ENCODE peak calls at places on chromosomes 11 and 22, in seven cellular contexts. S is prostate gland, I is heart right ventricle, A is SK-N-SH, L is aorta, J is GM23248, M is neuronal stem cell. Y is an unnamed sample.

GRCh38 chr11:92152245-92152644 is 72.4 kb upstream of the FAT3 start:
- DNase-seq in S (no peak), I (no peak), A (peak; percentile 16), L (no peak), J (peak; percentile 36), M (no peak), Y (no peak)

GRCh38 chr22:28822930-28823481 is 22.6 kb upstream of the XBP1 start:
- DNase-seq in S (peak; percentile 90), I (no peak), A (no peak), L (no peak), J (no peak), M (peak; percentile 37), Y (no peak)

GRCh38 chr11:2269601-2270321 is 627 bp downstream of the ASCL2 start:
- DNase-seq in S (peak; percentile 75), I (peak; percentile 52), A (peak; percentile 82), L (peak; percentile 78), J (peak; percentile 63), M (no peak), Y (peak; percentile 89)

GRCh38 chr22:42770941-42771647 is 50.4 kb upstream of the A4GALT start:
- DNase-seq in S (no peak), I (no peak), A (no peak), L (no peak), J (no peak), M (no peak), Y (no peak)

GRCh38 chr11:43124272-43124920 is 187.4 kb upstream of the API5 start:
- DNase-seq in S (no peak), I (no peak), A (no peak), L (no peak), J (no peak), M (no peak), Y (no peak)

GRCh38 chr11:1499261-1499890 is 12.8 kb upstream of the MOB2 start:
- DNase-seq in S (no peak), I (no peak), A (peak; percentile 14), L (peak; percentile 68), J (no peak), M (no peak), Y (peak; percentile 11)

GRCh38 chr22:23219787-23220484 is 39.6 kb downstream of the BCR start:
- DNase-seq in S (no peak), I (no peak), A (no peak), L (peak; percentile 83), J (peak; percentile 73), M (no peak), Y (peak; percentile 73)

GRCh38 chr11:69377029-69377952 is 83.3 kb downstream of the MYEOV start:
- DNase-seq in S (peak; percentile 23), I (no peak), A (no peak), L (peak; percentile 59), J (peak; percentile 46), M (no peak), Y (peak; percentile 55)

GRCh38 chr11:12164061-12165014 is 53.9 kb downstream of the MICAL2 start:
- DNase-seq in S (peak; percentile 83), I (no peak), A (no peak), L (no peak), J (peak; percentile 88), M (no peak), Y (no peak)

GRCh38 chr22:41642711-41643110 is 21.6 kb downstream of the XRCC6 start:
- DNase-seq in S (no peak), I (no peak), A (no peak), L (no peak), J (peak; percentile 60), M (no peak), Y (no peak)

GRCh38 chr11:17230867-17231851 is 23.4 kb upstream of the PIK3C2A start:
- DNase-seq in S (no peak), I (no peak), A (no peak), L (no peak), J (no peak), M (no peak), Y (no peak)

GRCh38 chr11:123159146-123159857 is 35.7 kb downstream of the CLMP start:
- DNase-seq in S (no peak), I (no peak), A (no peak), L (no peak), J (no peak), M (no peak), Y (no peak)

GRCh38 chr22:24090581-24090980 is 79.5 kb downstream of the CABIN1 start:
- DNase-seq in S (no peak), I (no peak), A (no peak), L (peak; percentile 22), J (no peak), M (no peak), Y (no peak)

GRCh38 chr11:112589132-112589531 is 328.5 kb upstream of the PLET1 start:
- DNase-seq in S (no peak), I (no peak), A (no peak), L (no peak), J (no peak), M (no peak), Y (no peak)

DNA sequence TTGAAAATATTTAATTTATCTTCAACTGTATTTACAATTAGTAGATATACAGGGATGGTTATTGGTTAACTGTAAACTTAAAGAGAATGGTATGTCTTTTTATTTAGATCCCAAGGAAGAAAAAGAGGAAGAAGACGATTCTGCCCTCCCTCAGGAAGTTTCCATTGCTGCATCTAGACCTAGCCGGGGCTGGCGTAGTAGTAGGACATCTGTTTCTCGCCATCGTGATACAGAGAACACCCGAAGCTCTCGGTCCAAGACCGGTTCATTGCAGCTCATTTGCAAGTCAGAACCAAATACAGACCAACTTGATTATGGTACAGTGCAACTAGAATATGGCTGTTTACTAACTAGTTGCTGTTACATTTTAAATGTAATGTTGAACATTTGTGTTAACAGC is 12.7 kb upstream of the CNTF start:
- DNase-seq in S (no peak), I (no peak), A (no peak), L (no peak), J (no peak), M (no peak), Y (no peak)
- H3K36me3 ChIP-seq in S (no peaks in the 10 kb centered on the region), I (peaks cover 53% of the 10 kb centered on the region), A (peaks cover 49% of the 10 kb centered on the region), L (peaks cover 4% of the 10 kb centered on the region), J (peaks cover 51% of the 10 kb centered on the region), M (peaks cover 15% of the 10 kb centered on the region), Y (peaks cover 51% of the 10 kb centered on the region)

GRCh38 chr11:67275606-67276409 is 9.5 kb downstream of the GRK2 start:
- DNase-seq in S (no peak), I (peak; percentile 11), A (no peak), L (peak; percentile 53), J (no peak), M (no peak), Y (peak; percentile 61)
- H3K27ac ChIP-seq in S (peak overlapping the region; percentile 83), I (peak overlapping the region; percentile 76), A (no peak overlapping the region), L (no peak overlapping the region), J (no peak overlapping the region), M (no peak overlapping the region), Y (peak overlapping the region; percentile 100)

DNA sequence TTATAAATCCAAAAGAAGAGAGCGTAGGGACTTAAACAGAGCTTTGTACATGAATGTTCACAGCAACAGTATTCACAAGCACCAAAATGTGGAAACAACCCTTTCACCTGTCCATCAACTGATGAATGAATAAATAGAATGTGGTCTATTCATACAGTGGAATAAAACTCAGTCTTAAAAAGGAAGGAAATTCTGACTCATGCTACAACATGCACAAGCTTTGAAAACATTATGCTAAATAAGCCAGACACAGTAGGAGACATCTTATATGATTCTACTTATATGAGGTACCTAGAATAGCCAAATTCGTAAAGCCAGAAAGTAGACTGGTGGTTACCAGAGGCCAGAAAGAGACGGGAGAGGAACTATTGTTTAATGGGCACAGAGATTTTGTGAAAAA is 74.3 kb downstream of the SHANK2 start:
- DNase-seq in S (no peak), I (no peak), A (no peak), L (no peak), J (no peak), M (no peak), Y (no peak)
- H3K27me3 ChIP-seq in S (no peaks in the 10 kb centered on the region), I (peaks cover 8% of the 10 kb centered on the region), A (no peaks in the 10 kb centered on the region), L (peaks cover 2% of the 10 kb centered on the region), J (peaks cover 14% of the 10 kb centered on the region), M (no peaks in the 10 kb centered on the region), Y (no peaks in the 10 kb centered on the region)

GRCh38 chr22:20745177-20745576 is 28.7 kb upstream of the SERPIND1 start:
- DNase-seq in S (no peak), I (no peak), A (no peak), L (no peak), J (no peak), M (no peak), Y (no peak)

GRCh38 chr22:20742764-20743163 is 31.1 kb upstream of the SERPIND1 start:
- DNase-seq in S (no peak), I (no peak), A (no peak), L (no peak), J (no peak), M (no peak), Y (peak; percentile 6)

GRCh38 chr22:20746466-20747189 is 27.3 kb upstream of the SERPIND1 start:
- DNase-seq in S (no peak), I (no peak), A (no peak), L (no peak), J (no peak), M (no peak), Y (no peak)

GRCh38 chr22:20741634-20742581 is 32.0 kb upstream of the SERPIND1 start:
- DNase-seq in S (no peak), I (no peak), A (peak; percentile 66), L (no peak), J (peak; percentile 50), M (peak; percentile 27), Y (peak; percentile 45)

DNA sequence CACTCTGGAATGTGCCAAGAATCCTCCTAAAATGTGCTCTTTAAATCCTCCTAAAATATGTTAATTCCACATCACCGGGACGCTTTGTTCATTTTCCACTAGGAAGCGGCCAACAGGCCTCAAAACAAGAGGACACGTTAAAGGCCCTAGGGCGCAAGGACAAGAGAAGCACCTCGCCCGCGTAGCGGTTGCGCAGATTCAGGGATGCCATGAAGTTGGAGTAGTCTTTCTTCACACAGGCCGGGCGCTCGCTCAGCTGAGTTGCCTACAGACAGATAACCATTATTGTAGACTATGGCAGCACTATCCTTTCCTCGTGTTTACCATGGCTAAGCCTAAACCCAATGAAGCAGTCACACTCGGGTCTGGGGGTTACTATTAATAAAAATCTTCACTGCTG is 29.5 kb upstream of the SERPIND1 start:
- DNase-seq in S (no peak), I (no peak), A (no peak), L (no peak), J (no peak), M (no peak), Y (peak; percentile 73)
- H3K36me3 ChIP-seq in S (no peaks in the 10 kb centered on the region), I (peaks cover 89% of the 10 kb centered on the region), A (peaks cover 26% of the 10 kb centered on the region), L (peaks cover 2% of the 10 kb centered on the region), J (peaks cover 22% of the 10 kb centered on the region), M (peaks cover 18% of the 10 kb centered on the region), Y (no peaks in the 10 kb centered on the region)